ENCODE peak calls at places on chromosomes 11 and 22, in six cellular contexts. L, S, H, Q, G and J are unnamed samples.

GRCh38 chr11:34890812-34891211 is 25.4 kb downstream of the APIP start:
- DNase-seq in L (no peak), S (no peak), H (no peak), Q (no peak), G (peak; percentile 29), J (no peak)

GRCh38 chr11:95886462-95886861 is 37.4 kb downstream of the MTMR2 start:
- DNase-seq in L (no peak), S (no peak), H (no peak), Q (no peak), G (no peak), J (no peak)

GRCh38 chr11:2760196-2760871 is 60.5 kb upstream of the KCNQ1OT1 start:
- DNase-seq in L (no peak), S (no peak), H (no peak), Q (no peak), G (no peak), J (no peak)

GRCh38 chr22:45248832-45249561 is 8.3 kb upstream of the KIAA0930 start:
- DNase-seq in L (no peak), S (no peak), H (peak; percentile 22), Q (no peak), G (no peak), J (no peak)

GRCh38 chr11:43644626-43645299 is 35.8 kb upstream of the HSD17B12 start:
- DNase-seq in L (no peak), S (no peak), H (no peak), Q (no peak), G (no peak), J (no peak)

GRCh38 chr22:24466831-24467249 is 28.3 kb upstream of the UPB1 start:
- DNase-seq in L (no peak), S (peak; percentile 72), H (no peak), Q (no peak), G (peak; percentile 21), J (no peak)

GRCh38 chr11:71484248-71485062 is 31.5 kb downstream of the NADSYN1 start:
- DNase-seq in L (no peak), S (no peak), H (no peak), Q (no peak), G (no peak), J (no peak)

GRCh38 chr22:49191506-49191980 is 636.1 kb downstream of the BRD1 start:
- DNase-seq in L (no peak), S (no peak), H (no peak), Q (no peak), G (no peak), J (no peak)

GRCh38 chr11:65432686-65433582 is 10.3 kb downstream of the NEAT1 start:
- DNase-seq in L (no peak), S (no peak), H (no peak), Q (no peak), G (peak; percentile 67), J (no peak)

GRCh38 chr22:37627545-37627944 is 11.9 kb upstream of the SH3BP1 start:
- DNase-seq in L (peak; percentile 53), S (no peak), H (no peak), Q (no peak), G (peak; percentile 73), J (peak; percentile 50)

GRCh38 chr11:875769-876301 is 33.2 kb downstream of the TSPAN4 start:
- DNase-seq in L (no peak), S (no peak), H (no peak), Q (peak; percentile 13), G (no peak), J (no peak)

GRCh38 chr22:21448627-21449416 is 18.4 kb upstream of the TMEM191C start:
- DNase-seq in L (no peak), S (no peak), H (no peak), Q (no peak), G (no peak), J (no peak)

GRCh38 chr22:50531546-50532352 is 1.9 kb upstream of the TYMP start:
- DNase-seq in L (peak; percentile 83), S (no peak), H (peak; percentile 82), Q (no peak), G (no peak), J (peak; percentile 61)

GRCh38 chr22:22578702-22579424 is 19.8 kb upstream of the PRAME start:
- DNase-seq in L (no peak), S (no peak), H (no peak), Q (no peak), G (no peak), J (no peak)

GRCh38 chr11:79437981-79438630 is 2.7 kb downstream of the TENM4 start:
- DNase-seq in L (no peak), S (no peak), H (peak; percentile 13), Q (no peak), G (no peak), J (no peak)

GRCh38 chr11:36478700-36479329 is 31.3 kb downstream of the TRAF6 start:
- DNase-seq in L (peak; percentile 31), S (no peak), H (no peak), Q (no peak), G (no peak), J (peak; percentile 19)

GRCh38 chr11:60633645-60634044 is 65.8 kb upstream of the MS4A8 start:
- DNase-seq in L (peak; percentile 59), S (no peak), H (no peak), Q (no peak), G (no peak), J (no peak)

GRCh38 chr11:101792814-101793213 is 122.0 kb upstream of the CEP126 start:
- DNase-seq in L (no peak), S (no peak), H (no peak), Q (no peak), G (no peak), J (no peak)

GRCh38 chr11:9075441-9076000 is 15.9 kb downstream of the SCUBE2 start:
- DNase-seq in L (no peak), S (no peak), H (no peak), Q (no peak), G (no peak), J (no peak)

GRCh38 chr11:121615506-121615905 is 162.7 kb upstream of the SORL1-AS1 start:
- DNase-seq in L (no peak), S (no peak), H (no peak), Q (no peak), G (no peak), J (no peak)

GRCh38 chr22:46612341-46612903 is 7.8 kb upstream of the GRAMD4 start:
- DNase-seq in L (no peak), S (no peak), H (no peak), Q (no peak), G (no peak), J (no peak)

GRCh38 chr11:86811637-86812321 is 11.4 kb downstream of the PRSS23 start:
- DNase-seq in L (no peak), S (no peak), H (no peak), Q (no peak), G (no peak), J (no peak)

GRCh38 chr11:67376873-67377808 is 3.7 kb upstream of the CLCF1 start:
- DNase-seq in L (no peak), S (no peak), H (no peak), Q (no peak), G (no peak), J (no peak)

GRCh38 chr11:123145220-123145619 is 49.8 kb downstream of the CLMP start:
- DNase-seq in L (no peak), S (no peak), H (peak; percentile 53), Q (no peak), G (no peak), J (no peak)

GRCh38 chr11:1812274-1812673 is 22.5 kb upstream of the SYT8 start:
- DNase-seq in L (no peak), S (no peak), H (no peak), Q (no peak), G (no peak), J (no peak)

GRCh38 chr22:46537946-46538815 is 761 bp upstream of the CELSR1 start:
- DNase-seq in L (no peak), S (no peak), H (no peak), Q (no peak), G (no peak), J (no peak)

GRCh38 chr11:127191689-127192088 is 191.1 kb upstream of the KIRREL3 start:
- DNase-seq in L (no peak), S (no peak), H (no peak), Q (no peak), G (no peak), J (no peak)

GRCh38 chr11:96098511-96099241 is 174.8 kb upstream of the MTMR2 start:
- DNase-seq in L (no peak), S (no peak), H (no peak), Q (no peak), G (no peak), J (no peak)

GRCh38 chr22:17733484-17733883 is 40.8 kb downstream of the BID start:
- DNase-seq in L (no peak), S (no peak), H (no peak), Q (no peak), G (no peak), J (no peak)

GRCh38 chr11:77617892-77618291 is 19.7 kb downstream of the CLNS1A start:
- DNase-seq in L (no peak), S (no peak), H (no peak), Q (no peak), G (no peak), J (no peak)

GRCh38 chr11:75492181-75492820 is 33.4 kb downstream of the GDPD5 start:
- DNase-seq in L (peak; percentile 8), S (no peak), H (no peak), Q (no peak), G (peak; percentile 36), J (peak; percentile 28)